ENCODE peak calls at places on chromosomes 6 and 20, in nine cellular contexts. E, W, R, F, A, Q, D, X and L are unnamed samples.

GRCh38 chr6:120058410-120058809 is 708.8 kb upstream of the MAN1A1 start:
- DNase-seq in E (no peak), W (no peak), R (no peak), F (no peak), A (no peak), Q (no peak), D (no peak), X (no peak), L (no peak)

GRCh38 chr6:170152989-170153388 is 137.9 kb downstream of the DLL1 start:
- DNase-seq in E (peak), W (peak), R (peak), F (peak), A (peak), Q (no peak), D (peak), X (peak), L (peak)

GRCh38 chr6:126537437-126537836 is 197.5 kb downstream of the CENPW start:
- DNase-seq in E (no peak), W (no peak), R (no peak), F (no peak), A (no peak), Q (no peak), D (no peak), X (no peak), L (no peak)

GRCh38 chr6:53032853-53033252 is 32.4 kb upstream of the FBXO9 start:
- DNase-seq in E (no peak), W (no peak), R (no peak), F (no peak), A (no peak), Q (no peak), D (no peak), X (no peak), L (no peak)

GRCh38 chr6:17397764-17398194 is 4.4 kb downstream of the CAP2 start:
- DNase-seq in E (no peak), W (no peak), R (no peak), F (no peak), A (no peak), Q (no peak), D (no peak), X (no peak), L (no peak)

GRCh38 chr20:46206025-46206424 is 87.9 kb downstream of the CD40 start:
- DNase-seq in E (no peak), W (peak), R (no peak), F (peak), A (no peak), Q (peak), D (peak), X (no peak), L (no peak)

GRCh38 chr6:144434308-144434990 is 149.3 kb downstream of the UTRN start:
- DNase-seq in E (no peak), W (no peak), R (no peak), F (peak), A (no peak), Q (no peak), D (peak), X (no peak), L (no peak)

GRCh38 chr6:106445508-106445878 is 85.0 kb downstream of the CRYBG1 start:
- DNase-seq in E (no peak), W (no peak), R (no peak), F (no peak), A (no peak), Q (no peak), D (no peak), X (no peak), L (no peak)

GRCh38 chr6:108608453-108609275 is 47.9 kb downstream of the FOXO3 start:
- DNase-seq in E (no peak), W (no peak), R (no peak), F (no peak), A (no peak), Q (no peak), D (no peak), X (no peak), L (no peak)

GRCh38 chr20:57857969-57858368 is 148.2 kb upstream of the PMEPA1 start:
- DNase-seq in E (no peak), W (no peak), R (no peak), F (no peak), A (no peak), Q (no peak), D (no peak), X (no peak), L (no peak)

GRCh38 chr20:15288076-15288475 is 950.7 kb upstream of the FLRT3 start:
- DNase-seq in E (no peak), W (no peak), R (no peak), F (no peak), A (no peak), Q (no peak), D (no peak), X (no peak), L (peak)

GRCh38 chr6:30647039-30647801 is at the start of gene C6orf136:
- DNase-seq in E (peak), W (peak), R (peak), F (peak), A (peak), Q (peak), D (peak), X (peak), L (peak)

GRCh38 chr6:168678177-168678576 is 237.2 kb downstream of the SMOC2 start:
- DNase-seq in E (no peak), W (no peak), R (no peak), F (no peak), A (no peak), Q (no peak), D (no peak), X (no peak), L (no peak)